ENCODE peak calls at places on chromosomes 13 and 19, in five cellular contexts. One of them, this sample, is unnamed.

GRCh38 chr13:33494596-33495214 is 209.2 kb upstream of the STARD13 start:
- DNase-seq in body of pancreas: no peak
- DNase-seq in transverse colon: no peak
- DNase-seq in uterus: no peak
- DNase-seq in lower leg skin: no peak
- DNase-seq in this sample: no peak

GRCh38 chr13:29925457-29925856 is 75.0 kb upstream of the UBL3 start:
- DNase-seq in body of pancreas: peak; percentile 96
- DNase-seq in lower leg skin: peak; percentile 95
- DNase-seq in transverse colon: peak; percentile 70
- DNase-seq in uterus: peak; percentile 82
- DNase-seq in this sample: no peak

GRCh38 chr13:80524447-80525215 is 183.7 kb upstream of the SPRY2 start:
- DNase-seq in lower leg skin: no peak
- DNase-seq in body of pancreas: no peak
- DNase-seq in uterus: no peak
- DNase-seq in transverse colon: no peak
- DNase-seq in this sample: no peak

GRCh38 chr19:34269968-34270621 is 15.7 kb downstream of the GARRE1 start:
- DNase-seq in uterus: peak; percentile 65
- DNase-seq in body of pancreas: peak; percentile 60
- DNase-seq in lower leg skin: peak; percentile 87
- DNase-seq in transverse colon: peak; percentile 51
- DNase-seq in this sample: no peak

GRCh38 chr13:43751624-43752023 is 35.1 kb downstream of the ENOX1 start:
- DNase-seq in lower leg skin: no peak
- DNase-seq in body of pancreas: no peak
- DNase-seq in uterus: no peak
- DNase-seq in transverse colon: no peak
- DNase-seq in this sample: no peak

GRCh38 chr19:29889702-29890101 is 52.3 kb upstream of the URI1 start:
- DNase-seq in transverse colon: no peak
- DNase-seq in lower leg skin: peak; percentile 65
- DNase-seq in uterus: no peak
- DNase-seq in body of pancreas: no peak
- DNase-seq in this sample: no peak

GRCh38 chr13:20505405-20506366 is 20.0 kb downstream of the CRYL1 start:
- DNase-seq in uterus: no peak
- DNase-seq in body of pancreas: no peak
- DNase-seq in lower leg skin: no peak
- DNase-seq in transverse colon: no peak
- DNase-seq in this sample: no peak

GRCh38 chr13:108983273-108983672 is 353.9 kb downstream of the MYO16 start:
- DNase-seq in transverse colon: no peak
- DNase-seq in uterus: no peak
- DNase-seq in body of pancreas: no peak
- DNase-seq in lower leg skin: no peak
- DNase-seq in this sample: no peak

GRCh38 chr13:40571338-40571737 is 95.1 kb downstream of the FOXO1 start:
- DNase-seq in transverse colon: no peak
- DNase-seq in lower leg skin: no peak
- DNase-seq in uterus: no peak
- DNase-seq in body of pancreas: no peak
- DNase-seq in this sample: no peak

GRCh38 chr19:53537523-53538377 is at the start of gene ZNF331:
- DNase-seq in uterus: peak; percentile 69
- DNase-seq in body of pancreas: peak; percentile 85
- DNase-seq in transverse colon: peak; percentile 84
- DNase-seq in lower leg skin: peak; percentile 96
- DNase-seq in this sample: peak; percentile 91

GRCh38 chr13:43227721-43228120 is 204.3 kb downstream of the DNAJC15 start:
- DNase-seq in lower leg skin: no peak
- DNase-seq in transverse colon: no peak
- DNase-seq in body of pancreas: no peak
- DNase-seq in uterus: no peak
- DNase-seq in this sample: no peak

GRCh38 chr13:75792526-75793187 is 156.5 kb downstream of the LMO7 start:
- DNase-seq in body of pancreas: peak; percentile 25
- DNase-seq in lower leg skin: no peak
- DNase-seq in transverse colon: peak; percentile 27
- DNase-seq in uterus: no peak
- DNase-seq in this sample: no peak

GRCh38 chr13:46913757-46914156 is 16.9 kb upstream of the HTR2A start:
- DNase-seq in uterus: no peak
- DNase-seq in body of pancreas: no peak
- DNase-seq in transverse colon: no peak
- DNase-seq in lower leg skin: no peak
- DNase-seq in this sample: no peak

GRCh38 chr19:32708457-32708856 is 11.1 kb upstream of the TDRD12 start:
- DNase-seq in lower leg skin: peak; percentile 40
- DNase-seq in uterus: no peak
- DNase-seq in body of pancreas: no peak
- DNase-seq in transverse colon: no peak
- DNase-seq in this sample: no peak

GRCh38 chr13:51832471-51833152 is 12.4 kb downstream of the TMEM272 start:
- DNase-seq in lower leg skin: no peak
- DNase-seq in uterus: no peak
- DNase-seq in transverse colon: peak; percentile 26
- DNase-seq in body of pancreas: peak; percentile 31
- DNase-seq in this sample: peak; percentile 33

GRCh38 chr19:18939922-18940775 is 868 bp downstream of the HOMER3 start:
- DNase-seq in uterus: peak; percentile 63
- DNase-seq in lower leg skin: peak; percentile 93
- DNase-seq in transverse colon: peak; percentile 60
- DNase-seq in body of pancreas: peak; percentile 50
- DNase-seq in this sample: no peak

GRCh38 chr13:26202365-26202972 is 19.6 kb downstream of the RNF6 start:
- DNase-seq in body of pancreas: no peak
- DNase-seq in lower leg skin: no peak
- DNase-seq in transverse colon: no peak
- DNase-seq in uterus: no peak
- DNase-seq in this sample: no peak

GRCh38 chr13:33547035-33547434 is 261.5 kb upstream of the STARD13 start:
- DNase-seq in uterus: no peak
- DNase-seq in lower leg skin: no peak
- DNase-seq in transverse colon: no peak
- DNase-seq in body of pancreas: no peak
- DNase-seq in this sample: no peak

GRCh38 chr13:106038752-106039151 is 496.7 kb downstream of the EFNB2 start:
- DNase-seq in body of pancreas: no peak
- DNase-seq in uterus: no peak
- DNase-seq in transverse colon: no peak
- DNase-seq in lower leg skin: no peak
- DNase-seq in this sample: no peak

GRCh38 chr13:31540316-31540715 is 199.0 kb upstream of the RXFP2 start:
- DNase-seq in transverse colon: no peak
- DNase-seq in lower leg skin: no peak
- DNase-seq in uterus: no peak
- DNase-seq in body of pancreas: no peak
- DNase-seq in this sample: no peak

GRCh38 chr13:36353001-36353400 is 6.8 kb upstream of the SPART start:
- DNase-seq in uterus: no peak
- DNase-seq in lower leg skin: no peak
- DNase-seq in body of pancreas: no peak
- DNase-seq in transverse colon: no peak
- DNase-seq in this sample: no peak

GRCh38 chr13:76775031-76775740 is 111.0 kb downstream of the KCTD12 start:
- DNase-seq in body of pancreas: no peak
- DNase-seq in lower leg skin: no peak
- DNase-seq in transverse colon: no peak
- DNase-seq in uterus: no peak
- DNase-seq in this sample: no peak

GRCh38 chr13:24127116-24127631 is 33.3 kb upstream of the SPATA13 start:
- DNase-seq in uterus: no peak
- DNase-seq in transverse colon: peak; percentile 65
- DNase-seq in lower leg skin: no peak
- DNase-seq in body of pancreas: no peak
- DNase-seq in this sample: no peak

GRCh38 chr19:16544468-16545231 is 2.4 kb upstream of the CHERP start:
- DNase-seq in transverse colon: no peak
- DNase-seq in lower leg skin: no peak
- DNase-seq in body of pancreas: no peak
- DNase-seq in uterus: no peak
- DNase-seq in this sample: no peak

GRCh38 chr19:16541526-16542044 is 652 bp downstream of the CHERP start:
- DNase-seq in transverse colon: no peak
- DNase-seq in lower leg skin: no peak
- DNase-seq in body of pancreas: no peak
- DNase-seq in uterus: no peak
- DNase-seq in this sample: no peak

GRCh38 chr19:16540948-16541347 is 1.3 kb downstream of the CHERP start:
- DNase-seq in lower leg skin: no peak
- DNase-seq in uterus: no peak
- DNase-seq in transverse colon: no peak
- DNase-seq in body of pancreas: no peak
- DNase-seq in this sample: no peak

GRCh38 chr19:16542894-16543498 is 759 bp upstream of the CHERP start:
- DNase-seq in lower leg skin: no peak
- DNase-seq in body of pancreas: no peak
- DNase-seq in uterus: no peak
- DNase-seq in transverse colon: no peak
- DNase-seq in this sample: peak; percentile 80

DNA sequence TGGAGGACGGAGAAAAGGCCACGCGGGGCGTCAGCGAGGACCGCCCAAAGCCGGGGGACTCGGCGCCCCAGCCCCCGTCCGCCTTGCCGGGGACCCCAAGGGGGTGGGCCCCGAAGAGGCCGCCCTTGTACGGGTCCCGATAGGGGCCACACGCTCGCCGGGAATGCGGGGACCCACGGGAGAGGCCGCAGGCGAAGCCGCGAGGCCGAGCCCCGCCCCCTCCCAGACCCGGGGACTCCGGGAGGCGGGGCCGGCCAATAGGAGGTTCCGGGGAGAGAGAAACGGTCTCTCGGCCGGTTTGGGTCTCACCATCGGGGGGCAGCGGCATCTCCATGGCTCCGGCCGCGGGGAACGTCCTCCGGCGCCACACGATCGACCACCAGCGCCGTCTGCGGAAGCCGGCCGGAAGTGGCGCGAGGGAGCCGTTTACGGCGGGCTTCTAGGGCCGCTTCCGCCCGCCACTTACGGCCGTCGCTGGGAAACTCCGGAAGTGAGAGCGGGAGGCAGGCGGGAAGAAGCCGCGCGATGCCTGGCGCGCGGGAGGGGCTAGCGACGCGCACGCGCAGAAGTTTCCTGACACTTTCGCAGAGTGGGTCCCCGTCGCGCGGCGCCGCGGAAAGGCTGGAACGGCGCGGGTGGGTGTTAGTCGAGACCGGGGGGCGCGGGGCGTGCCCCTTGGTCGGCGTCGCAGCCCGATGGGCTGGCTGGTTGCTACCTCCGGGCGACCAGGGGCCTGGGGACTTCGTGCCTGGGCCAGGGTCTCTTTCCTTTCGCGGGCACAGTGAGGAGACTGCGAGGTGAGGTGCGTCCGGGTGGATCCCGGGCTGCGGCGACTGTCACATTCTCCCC is at the start of gene CHERP:
- DNase-seq in lower leg skin: peak; percentile 98
- DNase-seq in transverse colon: peak; percentile 95
- DNase-seq in uterus: peak; percentile 91
- DNase-seq in body of pancreas: peak; percentile 93
- DNase-seq in this sample: peak; percentile 97
- TF ChIP-seq POLR2A in lower leg skin: no peak
- TF ChIP-seq POLR2A in transverse colon: peak; percentile 84
- TF ChIP-seq POLR2A in uterus: peak; percentile 67
- TF ChIP-seq POLR2A in body of pancreas: peak; percentile 76
- TF ChIP-seq POLR2A in this sample: peak; percentile 87

GRCh38 chr19:49490287-49491029 is 3.0 kb downstream of the RPL13A start:
- DNase-seq in body of pancreas: no peak
- DNase-seq in transverse colon: no peak
- DNase-seq in lower leg skin: no peak
- DNase-seq in uterus: no peak
- DNase-seq in this sample: no peak

GRCh38 chr19:49489601-49490167 is 2.3 kb downstream of the RPL13A start:
- DNase-seq in transverse colon: no peak
- DNase-seq in uterus: no peak
- DNase-seq in body of pancreas: no peak
- DNase-seq in lower leg skin: no peak
- DNase-seq in this sample: no peak

GRCh38 chr19:49491030-49491803 is 3.8 kb downstream of the RPL13A start:
- DNase-seq in lower leg skin: no peak
- DNase-seq in transverse colon: no peak
- DNase-seq in uterus: no peak
- DNase-seq in body of pancreas: no peak
- DNase-seq in this sample: no peak

GRCh38 chr19:49491804-49492572 is 4.2 kb upstream of the RPS11 start:
- DNase-seq in body of pancreas: no peak
- DNase-seq in transverse colon: no peak
- DNase-seq in lower leg skin: no peak
- DNase-seq in uterus: no peak
- DNase-seq in this sample: no peak

DNA sequence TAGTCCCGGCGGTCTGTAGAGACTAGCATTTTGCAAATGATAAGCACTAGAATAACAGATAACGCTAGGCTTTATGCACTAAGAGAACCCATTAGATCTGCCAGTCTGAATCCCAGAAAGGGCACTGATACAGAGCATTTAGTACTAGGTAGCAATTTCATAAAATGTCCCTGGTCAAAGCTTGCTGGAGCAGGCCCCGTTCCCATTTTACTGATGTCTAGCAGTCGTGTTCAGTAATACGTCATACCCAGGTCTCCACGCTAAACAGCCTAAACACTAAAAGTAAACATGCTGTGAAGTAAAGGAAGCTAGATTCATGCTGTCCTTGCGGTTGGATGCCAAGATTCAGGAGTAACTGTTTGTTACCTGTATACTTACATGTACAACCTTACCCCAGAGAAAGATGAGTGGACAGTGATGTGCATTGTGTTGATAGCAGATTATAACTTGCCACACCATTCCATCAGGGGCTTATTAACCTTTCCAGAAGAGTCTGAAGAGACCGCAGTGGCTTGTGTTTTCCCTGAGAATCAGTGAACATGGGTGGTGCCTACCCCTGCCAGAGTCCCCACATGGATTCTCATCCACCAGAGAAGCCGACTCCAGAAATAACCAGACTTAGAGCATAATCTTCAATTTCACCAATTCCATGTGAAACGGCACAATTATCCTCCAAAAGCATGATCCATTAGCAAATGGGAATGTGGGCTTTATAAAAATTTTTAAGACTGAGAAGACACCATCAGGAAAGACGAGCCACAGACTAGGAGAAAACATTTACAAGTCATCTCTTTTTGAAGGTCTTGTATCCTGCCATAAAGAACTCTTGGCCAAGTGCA is 3.4 kb upstream of the RPS11 start:
- DNase-seq in body of pancreas: no peak
- DNase-seq in transverse colon: no peak
- DNase-seq in uterus: no peak
- DNase-seq in lower leg skin: no peak
- DNase-seq in this sample: no peak
- TF ChIP-seq POLR2A in body of pancreas: peak; percentile 15
- TF ChIP-seq POLR2A in transverse colon: no peak
- TF ChIP-seq POLR2A in uterus: no peak
- TF ChIP-seq POLR2A in lower leg skin: no peak
- TF ChIP-seq POLR2A in this sample: peak; percentile 83

GRCh38 chr19:13056052-13056660 is 46.5 kb downstream of the LYL1 start:
- DNase-seq in uterus: peak; percentile 86
- DNase-seq in lower leg skin: peak; percentile 96
- DNase-seq in body of pancreas: no peak
- DNase-seq in transverse colon: peak; percentile 61
- DNase-seq in this sample: no peak
- TF ChIP-seq POLR2A in uterus: peak; percentile 17
- TF ChIP-seq POLR2A in lower leg skin: no peak
- TF ChIP-seq POLR2A in body of pancreas: no peak
- TF ChIP-seq POLR2A in transverse colon: no peak
- TF ChIP-seq POLR2A in this sample: no peak

GRCh38 chr19:14689598-14690503 is at the start of gene ZNF333:
- DNase-seq in transverse colon: peak; percentile 99
- DNase-seq in uterus: peak; percentile 98
- DNase-seq in lower leg skin: peak; percentile 99
- DNase-seq in body of pancreas: peak; percentile 95
- DNase-seq in this sample: peak; percentile 98
- TF ChIP-seq POLR2A in transverse colon: peak; percentile 55
- TF ChIP-seq POLR2A in uterus: peak; percentile 60
- TF ChIP-seq POLR2A in lower leg skin: no peak
- TF ChIP-seq POLR2A in body of pancreas: peak; percentile 67
- TF ChIP-seq POLR2A in this sample: peak; percentile 67